ENCODE peak calls at places on chromosome 14, in four cellular contexts. One of them, this sample, is unnamed.

GRCh38 chr14:46306267-46306666 is 345.3 kb downstream of the RPL10L start:
- DNase-seq in stimulated activated CD8-positive, alpha-beta memory T cell treated with anti-CD3 and anti-CD28 coated beads, Interleukin-2, amount 100 ng/mL, for 1 hour: no peak
- DNase-seq in GM13977: no peak
- DNase-seq in PC-9: no peak
- DNase-seq in this sample: no peak

GRCh38 chr14:99768381-99768780 is 24.8 kb upstream of the EML1 start:
- DNase-seq in stimulated activated CD8-positive, alpha-beta memory T cell treated with anti-CD3 and anti-CD28 coated beads, Interleukin-2, amount 100 ng/mL, for 1 hour: no peak
- DNase-seq in GM13977: no peak
- DNase-seq in PC-9: no peak
- DNase-seq in this sample: peak

GRCh38 chr14:55201219-55202096 is 10.1 kb upstream of the DLGAP5 start:
- DNase-seq in stimulated activated CD8-positive, alpha-beta memory T cell treated with anti-CD3 and anti-CD28 coated beads, Interleukin-2, amount 100 ng/mL, for 1 hour: no peak
- DNase-seq in GM13977: no peak
- DNase-seq in PC-9: no peak
- DNase-seq in this sample: no peak

GRCh38 chr14:45253754-45254300 is 825 bp upstream of the MIS18BP1 start:
- DNase-seq in stimulated activated CD8-positive, alpha-beta memory T cell treated with anti-CD3 and anti-CD28 coated beads, Interleukin-2, amount 100 ng/mL, for 1 hour: no peak
- DNase-seq in GM13977: no peak
- DNase-seq in PC-9: no peak
- DNase-seq in this sample: no peak

GRCh38 chr14:51185180-51185579 is 54.9 kb upstream of the TMX1 start:
- DNase-seq in stimulated activated CD8-positive, alpha-beta memory T cell treated with anti-CD3 and anti-CD28 coated beads, Interleukin-2, amount 100 ng/mL, for 1 hour: no peak
- DNase-seq in GM13977: no peak
- DNase-seq in PC-9: no peak
- DNase-seq in this sample: no peak

GRCh38 chr14:29940482-29940881 is 12.8 kb upstream of the PRKD1 start:
- DNase-seq in stimulated activated CD8-positive, alpha-beta memory T cell treated with anti-CD3 and anti-CD28 coated beads, Interleukin-2, amount 100 ng/mL, for 1 hour: no peak
- DNase-seq in GM13977: no peak
- DNase-seq in PC-9: no peak
- DNase-seq in this sample: no peak

GRCh38 chr14:105739331-105740102 is 213.1 kb downstream of the TMEM121 start:
- DNase-seq in stimulated activated CD8-positive, alpha-beta memory T cell treated with anti-CD3 and anti-CD28 coated beads, Interleukin-2, amount 100 ng/mL, for 1 hour: no peak
- DNase-seq in GM13977: peak
- DNase-seq in PC-9: no peak
- DNase-seq in this sample: no peak

GRCh38 chr14:105138021-105138541 is 30.5 kb downstream of the JAG2 start:
- DNase-seq in stimulated activated CD8-positive, alpha-beta memory T cell treated with anti-CD3 and anti-CD28 coated beads, Interleukin-2, amount 100 ng/mL, for 1 hour: no peak
- DNase-seq in GM13977: no peak
- DNase-seq in PC-9: no peak
- DNase-seq in this sample: peak

GRCh38 chr14:103512701-103513611 is 9.7 kb downstream of the CKB start:
- DNase-seq in stimulated activated CD8-positive, alpha-beta memory T cell treated with anti-CD3 and anti-CD28 coated beads, Interleukin-2, amount 100 ng/mL, for 1 hour: no peak
- DNase-seq in GM13977: peak
- DNase-seq in PC-9: no peak
- DNase-seq in this sample: peak

GRCh38 chr14:101349108-101349507 is 212.2 kb upstream of the DIO3 start:
- DNase-seq in stimulated activated CD8-positive, alpha-beta memory T cell treated with anti-CD3 and anti-CD28 coated beads, Interleukin-2, amount 100 ng/mL, for 1 hour: no peak
- DNase-seq in GM13977: no peak
- DNase-seq in PC-9: no peak
- DNase-seq in this sample: no peak

GRCh38 chr14:53127151-53127550 is 26.0 kb downstream of the DDHD1 start:
- DNase-seq in stimulated activated CD8-positive, alpha-beta memory T cell treated with anti-CD3 and anti-CD28 coated beads, Interleukin-2, amount 100 ng/mL, for 1 hour: no peak
- DNase-seq in GM13977: no peak
- DNase-seq in PC-9: no peak
- DNase-seq in this sample: no peak

GRCh38 chr14:78278464-78278863 is 108.3 kb downstream of the NRXN3 start:
- DNase-seq in stimulated activated CD8-positive, alpha-beta memory T cell treated with anti-CD3 and anti-CD28 coated beads, Interleukin-2, amount 100 ng/mL, for 1 hour: no peak
- DNase-seq in GM13977: no peak
- DNase-seq in PC-9: no peak
- DNase-seq in this sample: no peak

GRCh38 chr14:100587248-100587762 is at the start of gene BEGAIN:
- DNase-seq in stimulated activated CD8-positive, alpha-beta memory T cell treated with anti-CD3 and anti-CD28 coated beads, Interleukin-2, amount 100 ng/mL, for 1 hour: no peak
- DNase-seq in GM13977: no peak
- DNase-seq in PC-9: no peak
- DNase-seq in this sample: no peak